ENCODE peak calls at places on chromosome 22, in five cellular contexts. F, L, K, S and B are unnamed samples.
A peak's percentile ranks its signal among the peaks of the same experiment; 100 is the strongest.

GRCh38 chr22:38007330-38007902 is 23.1 kb upstream of the SOX10 start:
- DNase-seq in F (no peak), L (no peak), K (no peak), S (no peak), B (no peak)

GRCh38 chr22:20571531-20572007 is 64.2 kb downstream of the MED15 start:
- DNase-seq in F (no peak), L (peak; percentile 28), K (no peak), S (peak; percentile 51), B (peak; percentile 44)

GRCh38 chr22:50403701-50404101 is 60.6 kb downstream of the PPP6R2 start:
- DNase-seq in F (peak; percentile 78), L (no peak), K (no peak), S (no peak), B (peak; percentile 21)

GRCh38 chr22:18024276-18024939 is at the start of gene MICAL3:
- DNase-seq in F (peak; percentile 70), L (peak; percentile 57), K (no peak), S (peak; percentile 68), B (peak; percentile 64)

GRCh38 chr22:33812578-33812977 is 107.7 kb downstream of the LARGE1 start:
- DNase-seq in F (no peak), L (no peak), K (no peak), S (no peak), B (no peak)

GRCh38 chr22:49373801-49374226 is 453.9 kb downstream of the BRD1 start:
- DNase-seq in F (no peak), L (no peak), K (no peak), S (no peak), B (no peak)

GRCh38 chr22:48884292-48884691 is 943.4 kb downstream of the BRD1 start:
- DNase-seq in F (peak; percentile 34), L (no peak), K (no peak), S (no peak), B (no peak)

GRCh38 chr22:38417252-38418060 is 37.5 kb downstream of the KCNJ4 start:
- DNase-seq in F (peak; percentile 52), L (no peak), K (no peak), S (no peak), B (no peak)

GRCh38 chr22:35312198-35313059 is 12.7 kb downstream of the TOM1 start:
- DNase-seq in F (peak; percentile 44), L (no peak), K (no peak), S (peak; percentile 83), B (peak; percentile 24)

GRCh38 chr22:49134076-49134475 is 693.6 kb downstream of the BRD1 start:
- DNase-seq in F (no peak), L (no peak), K (no peak), S (no peak), B (no peak)

GRCh38 chr22:21102659-21103267 is 57.0 kb downstream of the LRRC74B start:
- DNase-seq in F (peak; percentile 87), L (peak; percentile 84), K (no peak), S (peak; percentile 43), B (peak; percentile 73)

GRCh38 chr22:20437253-20438065 is at the start of gene SCARF2:
- DNase-seq in F (peak; percentile 74), L (no peak), K (peak; percentile 26), S (peak; percentile 72), B (peak; percentile 57)

GRCh38 chr22:31099841-31100761 is 7.3 kb downstream of the SELENOM start:
- DNase-seq in F (no peak), L (no peak), K (no peak), S (no peak), B (no peak)

GRCh38 chr22:37484115-37485005 is 1.8 kb downstream of the MFNG start:
- DNase-seq in F (peak; percentile 91), L (no peak), K (no peak), S (no peak), B (peak; percentile 41)

GRCh38 chr22:29225422-29226090 is 19.9 kb downstream of the EMID1 start:
- DNase-seq in F (peak; percentile 74), L (no peak), K (no peak), S (peak; percentile 21), B (peak; percentile 33)

GRCh38 chr22:23862103-23862502 is 4.4 kb downstream of the SLC2A11 start:
- DNase-seq in F (no peak), L (peak; percentile 52), K (no peak), S (peak; percentile 43), B (peak; percentile 72)

GRCh38 chr22:24768537-24769374 is 5.8 kb downstream of the PIWIL3 start:
- DNase-seq in F (no peak), L (peak; percentile 61), K (peak; percentile 29), S (peak; percentile 65), B (peak; percentile 76)

GRCh38 chr22:37521236-37521739 is 2.1 kb upstream of the CARD10 start:
- DNase-seq in F (no peak), L (no peak), K (no peak), S (no peak), B (no peak)

GRCh38 chr22:50030315-50031188 is 18.0 kb upstream of the IL17REL start:
- DNase-seq in F (peak; percentile 90), L (peak; percentile 83), K (peak; percentile 28), S (peak; percentile 52), B (peak; percentile 70)

GRCh38 chr22:38228873-38229740 is 27.3 kb downstream of the MAFF start:
- DNase-seq in F (no peak), L (peak; percentile 42), K (no peak), S (peak; percentile 72), B (peak; percentile 53)

GRCh38 chr22:38239101-38239761 is 33.6 kb downstream of the TMEM184B start:
- DNase-seq in F (peak; percentile 74), L (peak; percentile 40), K (no peak), S (peak; percentile 98), B (peak; percentile 63)

GRCh38 chr22:50473088-50473487 is 1.7 kb downstream of the SBF1 start:
- DNase-seq in F (no peak), L (peak; percentile 60), K (no peak), S (no peak), B (no peak)

GRCh38 chr22:20393705-20394476 is at the start of gene ZNF74:
- DNase-seq in F (peak; percentile 96), L (peak; percentile 31), K (peak; percentile 58), S (peak; percentile 91), B (peak; percentile 95)

GRCh38 chr22:17981497-17981896 is 42.9 kb downstream of the MICAL3 start:
- DNase-seq in F (no peak), L (no peak), K (no peak), S (no peak), B (no peak)

GRCh38 chr22:46569055-46569847 is 31.8 kb upstream of the CELSR1 start:
- DNase-seq in F (no peak), L (no peak), K (no peak), S (no peak), B (no peak)

GRCh38 chr22:19832476-19833108 is 22.1 kb downstream of the GNB1L start:
- DNase-seq in F (no peak), L (no peak), K (no peak), S (peak; percentile 38), B (no peak)

DNA sequence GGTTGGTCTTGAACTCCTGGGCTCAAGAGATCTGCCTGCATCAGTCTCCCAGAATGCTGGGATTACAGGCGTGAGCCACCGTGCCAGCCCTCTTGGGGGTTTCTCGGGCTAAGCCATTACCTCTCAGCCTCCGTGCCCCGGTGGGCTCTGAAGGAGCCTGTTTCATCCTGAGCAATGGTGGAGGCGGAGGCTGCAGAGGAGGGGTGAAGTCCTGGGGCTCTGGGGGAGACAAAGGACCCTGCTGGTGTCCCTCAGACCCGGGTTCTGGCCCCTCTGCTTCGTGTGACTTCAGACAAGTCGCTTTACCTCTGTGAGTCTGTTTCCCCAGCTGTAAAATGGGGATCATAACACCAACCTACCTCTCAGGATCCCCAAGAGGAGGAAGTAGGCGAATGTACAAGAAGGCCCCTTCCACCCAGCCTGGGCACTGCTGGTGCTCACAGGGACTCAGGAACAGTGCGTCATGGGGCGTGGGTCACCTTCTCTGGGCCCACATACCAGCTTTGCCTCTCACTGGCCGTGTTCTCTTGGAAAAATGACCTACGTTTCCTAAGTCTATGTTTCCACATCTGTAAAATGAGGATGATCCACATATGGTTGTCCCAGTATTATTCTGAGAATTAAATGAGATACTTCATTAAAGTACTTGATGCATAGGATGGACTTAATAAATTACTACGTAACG is 36.8 kb downstream of the RIBC2 start:
- DNase-seq in F (no peak), L (no peak), K (no peak), S (peak; percentile 31), B (no peak)
- TF ChIP-seq CTCF in F (no peak), L (no peak), K (no peak), S (no peak), B (no peak)

DNA sequence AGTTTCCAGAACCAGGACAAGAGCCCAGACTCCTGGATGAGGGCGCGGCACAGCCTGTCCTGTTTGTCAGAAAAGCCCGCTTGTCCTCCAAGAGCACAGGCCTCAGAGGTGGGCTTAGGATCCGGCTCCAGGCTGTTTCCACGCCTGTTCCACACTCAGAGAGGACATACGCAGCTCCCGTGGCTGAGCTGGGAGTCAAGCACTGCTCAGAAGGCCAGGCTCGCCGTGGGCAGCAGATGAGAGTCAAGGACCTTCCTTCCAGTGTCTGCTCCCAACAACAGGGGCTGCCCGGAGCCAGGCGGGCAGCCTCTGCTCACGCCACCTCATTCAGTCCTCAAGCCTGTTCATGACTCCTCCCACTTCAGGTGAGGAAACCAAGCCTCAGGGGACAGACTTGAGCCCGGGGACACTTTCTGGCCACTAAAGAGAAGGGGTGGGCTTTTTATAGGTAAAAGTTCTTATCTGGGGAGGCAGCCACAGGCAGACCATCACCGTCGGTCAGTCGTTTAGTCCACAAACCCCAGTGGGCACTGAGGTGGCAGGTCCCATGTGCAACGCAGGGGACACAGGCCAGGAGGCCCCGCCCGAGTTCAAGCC is 3.8 kb downstream of the CYB5R3 start:
- DNase-seq in F (peak; percentile 74), L (no peak), K (no peak), S (no peak), B (no peak)
- H3K4me3 ChIP-seq in F (peak overlapping the region; percentile 42), L (no peak overlapping the region), K (no peak overlapping the region), S (peak overlapping the region; percentile 31), B (no peak overlapping the region)

DNA sequence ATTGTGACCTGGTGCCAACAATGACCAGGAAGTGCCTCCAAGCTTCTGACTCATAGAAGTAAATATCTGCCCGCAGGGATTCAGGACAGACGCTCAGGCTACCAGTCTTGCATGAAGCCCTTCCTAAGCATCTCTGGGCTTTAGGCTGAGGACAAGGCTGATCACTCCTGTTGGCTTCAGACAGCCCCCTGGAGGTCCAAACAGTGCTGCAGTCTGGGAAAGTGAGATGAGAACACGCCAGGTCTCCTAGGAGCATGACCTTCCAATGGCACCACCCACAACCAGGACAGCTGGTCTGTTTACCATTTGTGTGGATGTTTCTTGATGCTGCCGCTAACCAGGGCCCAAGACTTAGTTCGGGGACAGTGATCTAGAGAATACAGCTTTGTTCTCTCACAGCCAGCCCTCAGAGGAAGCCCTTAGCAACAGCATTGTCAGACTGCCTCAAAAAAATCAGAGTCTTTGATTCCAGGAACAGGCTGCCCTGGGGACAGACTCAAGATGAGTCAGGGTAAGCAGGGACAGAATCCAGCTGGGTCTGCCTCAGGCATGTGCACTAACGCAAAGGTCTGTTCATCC is 111.2 kb downstream of the ZNF280B start:
- DNase-seq in F (no peak), L (peak; percentile 37), K (no peak), S (peak; percentile 61), B (peak; percentile 13)
- TF ChIP-seq CTCF in F (no peak), L (peak; percentile 9), K (peak; percentile 14), S (no peak), B (peak; percentile 22)

DNA sequence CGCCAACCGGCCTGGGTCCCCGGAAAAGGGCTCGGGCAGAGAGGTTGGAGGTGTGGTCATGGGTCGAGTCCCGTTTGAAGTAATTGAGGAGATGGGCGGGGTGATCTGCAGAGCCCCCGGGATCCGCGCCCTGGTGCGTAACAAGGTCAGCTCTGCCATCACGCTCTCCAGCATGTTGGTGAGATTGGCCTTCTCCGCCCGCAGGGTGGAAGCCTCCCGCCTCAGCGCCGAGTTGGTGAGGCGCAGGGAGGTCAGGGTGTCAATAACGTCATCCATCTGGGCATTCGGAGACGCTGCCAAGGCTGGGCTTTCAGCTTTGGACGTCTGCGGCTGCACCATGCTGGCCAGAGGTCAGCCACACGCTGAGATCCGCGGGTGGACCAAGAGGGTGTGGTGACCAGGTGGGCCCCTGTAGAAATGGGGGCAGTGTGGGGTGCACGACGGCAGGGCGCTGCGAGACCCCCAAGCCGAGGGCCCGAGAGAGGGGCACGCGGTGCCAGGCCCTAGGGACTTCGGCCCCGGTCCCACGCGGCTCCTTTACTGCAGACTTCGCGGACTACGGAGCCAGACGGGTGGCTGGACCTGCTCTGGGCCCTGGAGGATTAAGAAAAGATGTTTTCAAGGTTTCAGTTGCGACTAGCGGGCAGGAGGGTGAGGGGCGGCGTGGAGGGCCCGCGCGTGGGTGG is 672 bp downstream of the RTL6 start:
- DNase-seq in F (peak; percentile 67), L (no peak), K (no peak), S (peak; percentile 22), B (peak; percentile 16)
- H3K4me3 ChIP-seq in F (peak overlapping the region; percentile 71), L (peak overlapping the region; percentile 93), K (peak overlapping the region; percentile 57), S (peak overlapping the region; percentile 75), B (peak overlapping the region; percentile 65)